ENCODE peak calls at places on chromosome 5, in four cellular contexts. One of them, this sample, is unnamed.

GRCh38 chr5:75319636-75320035 is 17.4 kb upstream of the HMGCR start:
- DNase-seq in BJ: no peak
- DNase-seq in left lung: no peak
- DNase-seq in B cell: no peak
- DNase-seq in this sample: no peak

GRCh38 chr5:71651554-71651953 is 64.4 kb downstream of the MCCC2 start:
- DNase-seq in left lung: no peak
- DNase-seq in BJ: no peak
- DNase-seq in B cell: no peak
- DNase-seq in this sample: no peak

GRCh38 chr5:140575309-140575708 is 10.7 kb downstream of the SLC35A4 start:
- DNase-seq in left lung: no peak
- DNase-seq in BJ: no peak
- DNase-seq in B cell: no peak
- DNase-seq in this sample: no peak

GRCh38 chr5:141617682-141618029 is 1.1 kb downstream of the DIAPH1 start:
- DNase-seq in BJ: no peak
- DNase-seq in B cell: no peak
- DNase-seq in left lung: no peak
- DNase-seq in this sample: no peak

GRCh38 chr5:40045429-40045828 is 620.6 kb upstream of the DAB2 start:
- DNase-seq in B cell: no peak
- DNase-seq in BJ: no peak
- DNase-seq in left lung: no peak
- DNase-seq in this sample: no peak

GRCh38 chr5:99379187-99379586 is 450.4 kb upstream of the CHD1 start:
- DNase-seq in left lung: no peak
- DNase-seq in B cell: no peak
- DNase-seq in BJ: no peak
- DNase-seq in this sample: no peak

GRCh38 chr5:42502613-42503470 is 79.6 kb downstream of the GHR start:
- DNase-seq in BJ: no peak
- DNase-seq in B cell: no peak
- DNase-seq in left lung: no peak
- DNase-seq in this sample: no peak

GRCh38 chr5:150624334-150625163 is 15.9 kb upstream of the SYNPO start:
- DNase-seq in B cell: no peak
- DNase-seq in BJ: no peak
- DNase-seq in left lung: no peak
- DNase-seq in this sample: no peak

GRCh38 chr5:16312786-16313185 is 133.2 kb upstream of the MARCHF11 start:
- DNase-seq in BJ: no peak
- DNase-seq in left lung: no peak
- DNase-seq in B cell: no peak
- DNase-seq in this sample: no peak

GRCh38 chr5:142507528-142507927 is 178.4 kb downstream of the FGF1 start:
- DNase-seq in left lung: no peak
- DNase-seq in B cell: no peak
- DNase-seq in BJ: no peak
- DNase-seq in this sample: no peak

GRCh38 chr5:161421067-161421466 is 125.5 kb downstream of the GABRB2 start:
- DNase-seq in left lung: no peak
- DNase-seq in BJ: no peak
- DNase-seq in B cell: no peak
- DNase-seq in this sample: no peak

GRCh38 chr5:178385472-178385853 is 152.9 kb upstream of the PHYKPL start:
- DNase-seq in B cell: no peak
- DNase-seq in left lung: no peak
- DNase-seq in BJ: no peak
- DNase-seq in this sample: no peak

GRCh38 chr5:143494162-143494561 is 90.7 kb upstream of the NR3C1 start:
- DNase-seq in left lung: no peak
- DNase-seq in BJ: peak; percentile 74
- DNase-seq in B cell: no peak
- DNase-seq in this sample: no peak

GRCh38 chr5:64788156-64788555 is 19.4 kb downstream of the CWC27 start:
- DNase-seq in BJ: no peak
- DNase-seq in left lung: no peak
- DNase-seq in B cell: no peak
- DNase-seq in this sample: no peak

GRCh38 chr5:72812483-72812882 is 4.0 kb upstream of the TNPO1 start:
- DNase-seq in B cell: no peak
- DNase-seq in left lung: no peak
- DNase-seq in BJ: no peak
- DNase-seq in this sample: no peak

GRCh38 chr5:64330728-64331231 is 165.1 kb downstream of the RNF180 start:
- DNase-seq in BJ: no peak
- DNase-seq in left lung: peak; percentile 35
- DNase-seq in B cell: no peak
- DNase-seq in this sample: no peak

GRCh38 chr5:14445581-14446290 is 135.9 kb upstream of the OTULINL start:
- DNase-seq in BJ: no peak
- DNase-seq in B cell: no peak
- DNase-seq in left lung: no peak
- DNase-seq in this sample: no peak

GRCh38 chr5:9034671-9035070 is 511.2 kb downstream of the SEMA5A start:
- DNase-seq in left lung: no peak
- DNase-seq in BJ: no peak
- DNase-seq in B cell: no peak
- DNase-seq in this sample: no peak

GRCh38 chr5:152349683-152350526 is 55.2 kb downstream of the NMUR2 start:
- DNase-seq in B cell: no peak
- DNase-seq in left lung: peak; percentile 44
- DNase-seq in BJ: no peak
- DNase-seq in this sample: no peak

GRCh38 chr5:34718516-34718915 is 62.4 kb downstream of the RAI14 start:
- DNase-seq in left lung: no peak
- DNase-seq in B cell: no peak
- DNase-seq in BJ: no peak
- DNase-seq in this sample: no peak

GRCh38 chr5:127885176-127885575 is 182.0 kb downstream of the CCDC192 start:
- DNase-seq in B cell: no peak
- DNase-seq in left lung: no peak
- DNase-seq in BJ: no peak
- DNase-seq in this sample: no peak

GRCh38 chr5:85990998-85991397 is 626.7 kb upstream of the COX7C start:
- DNase-seq in B cell: no peak
- DNase-seq in BJ: no peak
- DNase-seq in left lung: no peak
- DNase-seq in this sample: no peak

GRCh38 chr5:77449981-77450380 is 42.1 kb downstream of the WDR41 start:
- DNase-seq in left lung: no peak
- DNase-seq in BJ: no peak
- DNase-seq in B cell: no peak
- DNase-seq in this sample: no peak

GRCh38 chr5:135398160-135398854 is 724 bp downstream of the MACROH2A1 start:
- DNase-seq in left lung: peak; percentile 85
- DNase-seq in BJ: no peak
- DNase-seq in B cell: no peak
- DNase-seq in this sample: no peak

GRCh38 chr5:54249210-54250028 is 61.0 kb downstream of the ARL15 start:
- DNase-seq in left lung: no peak
- DNase-seq in B cell: no peak
- DNase-seq in BJ: no peak
- DNase-seq in this sample: peak; percentile 26

GRCh38 chr5:97538916-97539315 is 355.9 kb upstream of the RIOK2 start:
- DNase-seq in B cell: no peak
- DNase-seq in BJ: no peak
- DNase-seq in left lung: no peak
- DNase-seq in this sample: no peak

GRCh38 chr5:100232730-100233129 is 302.4 kb upstream of the FAM174A start:
- DNase-seq in B cell: no peak
- DNase-seq in BJ: no peak
- DNase-seq in left lung: no peak
- DNase-seq in this sample: no peak

GRCh38 chr5:154522284-154522683 is 44.3 kb upstream of the HAND1 start:
- DNase-seq in B cell: no peak
- DNase-seq in left lung: no peak
- DNase-seq in BJ: no peak
- DNase-seq in this sample: no peak

GRCh38 chr5:10902145-10902544 is 141.1 kb upstream of the DAP start:
- DNase-seq in left lung: no peak
- DNase-seq in BJ: peak; percentile 35
- DNase-seq in B cell: no peak
- DNase-seq in this sample: no peak

GRCh38 chr5:74094096-74094778 is 468.2 kb downstream of the ARHGEF28 start:
- DNase-seq in BJ: no peak
- DNase-seq in left lung: no peak
- DNase-seq in B cell: no peak
- DNase-seq in this sample: no peak

GRCh38 chr5:114243281-114243982 is 118.4 kb upstream of the KCNN2 start:
- DNase-seq in BJ: peak; percentile 67
- DNase-seq in left lung: no peak
- DNase-seq in B cell: no peak
- DNase-seq in this sample: no peak

DNA sequence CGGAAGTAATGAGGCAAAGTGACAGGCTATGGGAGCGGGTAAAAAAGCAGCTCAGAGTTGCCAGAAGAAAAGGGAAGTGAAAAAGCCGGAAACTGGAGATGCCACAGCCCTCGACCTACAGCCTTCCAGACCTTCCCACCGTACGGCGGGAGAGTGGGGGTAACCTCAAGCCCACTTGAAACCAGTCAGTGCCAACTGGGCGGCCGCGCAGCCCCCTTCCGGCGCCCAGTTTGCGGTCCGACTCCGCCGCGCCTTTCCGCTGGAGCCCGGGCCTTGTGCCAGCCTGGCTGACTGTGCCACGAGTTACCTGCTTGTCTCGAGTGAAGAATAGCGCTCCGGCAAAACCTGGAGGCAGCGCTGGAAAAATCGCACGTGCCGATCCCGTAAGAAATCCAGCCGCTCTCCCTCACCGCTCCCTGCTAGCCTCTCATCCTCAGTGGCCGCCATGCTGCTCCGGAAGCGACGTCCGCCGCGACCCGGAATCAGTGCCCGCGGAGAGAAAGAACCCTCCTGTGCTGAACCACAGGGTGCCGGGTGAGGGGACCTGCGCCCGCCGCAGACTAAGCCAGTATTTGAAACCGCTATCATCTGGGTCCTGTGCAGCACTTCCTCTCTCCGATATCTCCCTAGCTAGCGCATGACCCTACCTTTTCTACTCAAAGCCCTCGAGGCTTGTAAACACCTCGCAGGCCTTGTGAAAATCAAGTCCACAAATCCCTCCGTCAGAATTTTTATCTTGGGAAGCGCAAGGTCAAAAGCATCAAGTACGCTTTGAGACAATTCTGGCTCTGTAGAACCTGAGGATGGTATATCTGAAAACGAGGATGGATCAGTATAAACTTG is at the start of gene PGGT1B:
- DNase-seq in left lung: peak; percentile 95
- DNase-seq in BJ: no peak
- DNase-seq in B cell: peak; percentile 78
- DNase-seq in this sample: peak; percentile 51
- TF ChIP-seq CTCF in left lung: no peak
- TF ChIP-seq CTCF in BJ: no peak
- TF ChIP-seq CTCF in B cell: no peak
- TF ChIP-seq CTCF in this sample: no peak

GRCh38 chr5:94972268-94972667 is 312.6 kb downstream of the MCTP1 start:
- DNase-seq in B cell: no peak
- DNase-seq in BJ: no peak
- DNase-seq in left lung: no peak
- DNase-seq in this sample: no peak
- TF ChIP-seq CTCF in B cell: no peak
- TF ChIP-seq CTCF in BJ: no peak
- TF ChIP-seq CTCF in left lung: no peak
- TF ChIP-seq CTCF in this sample: no peak

DNA sequence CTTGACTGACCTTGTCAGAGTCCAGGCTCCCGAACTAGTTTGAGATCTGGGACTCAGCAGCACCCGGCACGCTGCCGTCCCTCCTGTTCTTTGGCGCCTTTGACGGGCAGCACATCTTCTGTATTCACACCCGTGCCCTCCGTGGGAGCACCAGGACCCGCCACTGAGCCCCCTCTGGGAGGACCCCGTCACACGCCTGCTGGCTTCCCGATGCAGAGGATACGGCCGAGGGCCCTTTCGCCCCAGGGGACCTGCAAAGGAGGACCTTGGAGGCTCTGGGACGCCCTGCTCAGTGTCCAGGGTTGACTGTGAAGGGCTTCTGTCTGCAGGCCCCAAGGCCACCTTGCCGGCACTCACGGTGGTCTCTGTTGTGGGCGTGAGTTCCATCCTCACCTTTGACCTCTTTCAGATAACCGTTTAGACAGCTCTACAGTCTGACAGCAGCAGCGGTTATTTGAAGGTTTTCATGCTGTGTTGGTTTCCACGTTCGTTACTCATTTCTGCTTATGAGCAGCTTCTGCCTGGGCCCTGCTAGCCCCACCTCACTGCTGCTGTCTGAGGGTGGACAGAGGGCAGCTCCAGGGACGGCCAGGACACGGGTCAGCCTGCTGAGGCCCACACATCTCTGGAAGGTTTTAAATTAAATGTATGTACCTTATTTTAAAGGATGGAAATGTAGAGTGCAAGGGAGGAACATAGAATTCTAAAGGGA is 12.6 kb upstream of the EXOC3 start:
- DNase-seq in left lung: no peak
- DNase-seq in BJ: no peak
- DNase-seq in B cell: peak; percentile 35
- DNase-seq in this sample: no peak
- TF ChIP-seq CTCF in left lung: no peak
- TF ChIP-seq CTCF in BJ: no peak
- TF ChIP-seq CTCF in B cell: no peak
- TF ChIP-seq CTCF in this sample: no peak

GRCh38 chr5:131530706-131531331 is 104.2 kb downstream of the RAPGEF6 start:
- DNase-seq in B cell: no peak
- DNase-seq in BJ: no peak
- DNase-seq in left lung: no peak
- DNase-seq in this sample: no peak

GRCh38 chr5:131536211-131536826 is 98.7 kb downstream of the RAPGEF6 start:
- DNase-seq in left lung: no peak
- DNase-seq in B cell: peak; percentile 43
- DNase-seq in BJ: no peak
- DNase-seq in this sample: no peak

GRCh38 chr5:131534995-131535394 is 100.0 kb downstream of the RAPGEF6 start:
- DNase-seq in left lung: no peak
- DNase-seq in BJ: no peak
- DNase-seq in B cell: no peak
- DNase-seq in this sample: no peak

GRCh38 chr5:131532016-131532640 is 102.9 kb downstream of the RAPGEF6 start:
- DNase-seq in BJ: no peak
- DNase-seq in B cell: no peak
- DNase-seq in left lung: no peak
- DNase-seq in this sample: no peak

DNA sequence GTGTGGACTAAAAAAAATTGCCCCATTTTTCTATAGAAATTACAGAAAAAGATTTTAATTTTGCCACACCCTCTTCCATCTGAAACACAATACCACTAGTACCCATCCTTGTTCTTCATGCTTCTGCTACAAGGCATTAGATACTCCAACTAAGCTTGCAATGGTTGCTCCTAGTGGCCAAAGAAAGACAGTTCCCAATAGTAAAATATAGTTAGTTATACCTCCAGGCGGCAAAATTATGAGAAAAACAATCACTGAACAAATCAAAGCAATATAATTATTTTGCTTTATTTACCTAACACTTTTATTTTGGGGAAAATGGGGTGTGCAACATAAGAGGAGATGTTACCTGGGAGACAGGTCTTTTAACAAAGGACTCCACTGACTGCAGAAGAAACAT is 101.2 kb downstream of the RAPGEF6 start:
- DNase-seq in B cell: no peak
- DNase-seq in left lung: no peak
- DNase-seq in BJ: no peak
- DNase-seq in this sample: no peak
- TF ChIP-seq CTCF in B cell: no peak
- TF ChIP-seq CTCF in left lung: no peak
- TF ChIP-seq CTCF in BJ: peak; percentile 2
- TF ChIP-seq CTCF in this sample: no peak

GRCh38 chr5:164597293-164597900 is 1092.0 kb downstream of the MAT2B start:
- DNase-seq in left lung: no peak
- DNase-seq in B cell: no peak
- DNase-seq in BJ: no peak
- DNase-seq in this sample: no peak
- TF ChIP-seq CTCF in left lung: no peak
- TF ChIP-seq CTCF in B cell: no peak
- TF ChIP-seq CTCF in BJ: no peak
- TF ChIP-seq CTCF in this sample: no peak